ENCODE peak calls at places on chromosomes 2 and 18, in nine cellular contexts. T is H54, B is gastrocnemius medialis, P is HCT116, E is stomach, S is H1, W is uterus, Z is body of pancreas, O is right lobe of liver. Y is an unnamed sample.

GRCh38 chr2:162327134-162327769 is 8.8 kb upstream of the IFIH1 start:
- DNase-seq in T (no peak), B (no peak), P (no peak), E (no peak), S (peak), W (no peak), Z (no peak), O (no peak), Y (peak)

GRCh38 chr18:60372598-60372997 is at the start of gene MC4R:
- DNase-seq in T (peak), B (no peak), P (peak), E (no peak), S (no peak), W (no peak), Z (no peak), O (no peak), Y (no peak)

GRCh38 chr18:3603460-3604259 is 153.7 kb downstream of the TGIF1 start:
- DNase-seq in T (no peak), B (peak), P (peak), E (peak), S (no peak), W (no peak), Z (peak), O (no peak), Y (peak)

GRCh38 chr2:63614448-63614968 is 25.7 kb downstream of the MDH1 start:
- DNase-seq in T (peak), B (no peak), P (peak), E (no peak), S (no peak), W (no peak), Z (no peak), O (no peak), Y (no peak)

GRCh38 chr2:110106642-110107041 is 9.0 kb downstream of the MALL start:
- DNase-seq in T (no peak), B (no peak), P (peak), E (peak), S (no peak), W (no peak), Z (no peak), O (no peak), Y (no peak)

GRCh38 chr18:9790261-9790660 is 82.2 kb downstream of the RAB31 start:
- DNase-seq in T (no peak), B (no peak), P (no peak), E (no peak), S (no peak), W (no peak), Z (no peak), O (no peak), Y (no peak)

GRCh38 chr2:58913082-58913726 is 672.1 kb upstream of the FANCL start:
- DNase-seq in T (no peak), B (no peak), P (no peak), E (no peak), S (no peak), W (no peak), Z (no peak), O (no peak), Y (no peak)

GRCh38 chr2:128738446-128739110 is 419.9 kb upstream of the HS6ST1 start:
- DNase-seq in T (no peak), B (no peak), P (no peak), E (no peak), S (no peak), W (no peak), Z (no peak), O (no peak), Y (no peak)

GRCh38 chr2:110812726-110813645 is 80.6 kb downstream of the ACOXL start:
- DNase-seq in T (no peak), B (peak), P (no peak), E (no peak), S (no peak), W (no peak), Z (no peak), O (no peak), Y (no peak)

GRCh38 chr2:26144953-26145680 is 27.8 kb upstream of the GAREM2 start:
- DNase-seq in T (peak), B (peak), P (peak), E (peak), S (peak), W (peak), Z (peak), O (no peak), Y (peak)

GRCh38 chr2:106167067-106167466 is 27.0 kb downstream of the UXS1 start:
- DNase-seq in T (no peak), B (no peak), P (no peak), E (no peak), S (no peak), W (no peak), Z (no peak), O (no peak), Y (no peak)

GRCh38 chr2:48332286-48332685 is 197.7 kb upstream of the STON1 start:
- DNase-seq in T (no peak), B (no peak), P (no peak), E (no peak), S (no peak), W (no peak), Z (peak), O (no peak), Y (peak)

GRCh38 chr18:12990128-12990485 is 1.1 kb upstream of the CEP192 start:
- DNase-seq in T (no peak), B (no peak), P (no peak), E (no peak), S (no peak), W (no peak), Z (no peak), O (no peak), Y (no peak)

GRCh38 chr2:20403693-20404381 is 43.0 kb upstream of the RHOB start:
- DNase-seq in T (no peak), B (no peak), P (no peak), E (no peak), S (no peak), W (no peak), Z (no peak), O (no peak), Y (no peak)

GRCh38 chr2:210586381-210586780 is 30.0 kb downstream of the CPS1 start:
- DNase-seq in T (no peak), B (no peak), P (no peak), E (no peak), S (no peak), W (no peak), Z (no peak), O (no peak), Y (no peak)

GRCh38 chr2:185787530-185788145 is 49.0 kb downstream of the FSIP2 start:
- DNase-seq in T (no peak), B (no peak), P (no peak), E (no peak), S (no peak), W (no peak), Z (no peak), O (no peak), Y (no peak)

GRCh38 chr2:174568425-174568824 is 29.2 kb downstream of the WIPF1 start:
- DNase-seq in T (no peak), B (no peak), P (no peak), E (no peak), S (no peak), W (no peak), Z (no peak), O (no peak), Y (no peak)

GRCh38 chr2:68190991-68191731 is 33.5 kb downstream of the PNO1 start:
- DNase-seq in T (no peak), B (no peak), P (peak), E (no peak), S (no peak), W (no peak), Z (no peak), O (no peak), Y (peak)

GRCh38 chr18:10409041-10409440 is 45.4 kb upstream of the APCDD1 start:
- DNase-seq in T (no peak), B (no peak), P (no peak), E (no peak), S (no peak), W (no peak), Z (no peak), O (no peak), Y (no peak)

GRCh38 chr2:104164721-104165252 is 689.1 kb upstream of the POU3F3 start:
- DNase-seq in T (no peak), B (no peak), P (no peak), E (no peak), S (no peak), W (no peak), Z (no peak), O (no peak), Y (no peak)

GRCh38 chr2:235856820-235857185 is 311.4 kb downstream of the GBX2 start:
- DNase-seq in T (no peak), B (no peak), P (no peak), E (no peak), S (no peak), W (no peak), Z (no peak), O (no peak), Y (no peak)

GRCh38 chr2:177242136-177242987 is 22.2 kb downstream of the NFE2L2 start:
- DNase-seq in T (peak), B (no peak), P (peak), E (no peak), S (no peak), W (no peak), Z (peak), O (no peak), Y (no peak)

GRCh38 chr18:79576686-79577351 is 102.8 kb upstream of the CTDP1 start:
- DNase-seq in T (no peak), B (no peak), P (no peak), E (peak), S (peak), W (peak), Z (peak), O (peak), Y (no peak)

GRCh38 chr2:46337208-46337994 is 40.2 kb downstream of the EPAS1 start:
- DNase-seq in T (no peak), B (no peak), P (no peak), E (no peak), S (no peak), W (no peak), Z (peak), O (no peak), Y (no peak)

GRCh38 chr18:74493689-74494088 is 2.5 kb upstream of the CNDP2 start:
- DNase-seq in T (no peak), B (no peak), P (peak), E (peak), S (peak), W (no peak), Z (peak), O (no peak), Y (peak)

GRCh38 chr18:58176915-58177717 is 133.1 kb downstream of the NEDD4L start:
- DNase-seq in T (peak), B (no peak), P (no peak), E (no peak), S (peak), W (no peak), Z (peak), O (no peak), Y (no peak)

GRCh38 chr2:9703701-9704221 is 73.0 kb upstream of the YWHAQ start:
- DNase-seq in T (peak), B (no peak), P (peak), E (peak), S (no peak), W (no peak), Z (peak), O (no peak), Y (no peak)

GRCh38 chr2:66443977-66444855 is 9.3 kb downstream of the MEIS1 start:
- DNase-seq in T (no peak), B (no peak), P (no peak), E (no peak), S (peak), W (peak), Z (peak), O (no peak), Y (no peak)

GRCh38 chr18:7202119-7202680 is 28.7 kb upstream of the LRRC30 start:
- DNase-seq in T (no peak), B (no peak), P (no peak), E (no peak), S (no peak), W (no peak), Z (no peak), O (no peak), Y (no peak)

DNA sequence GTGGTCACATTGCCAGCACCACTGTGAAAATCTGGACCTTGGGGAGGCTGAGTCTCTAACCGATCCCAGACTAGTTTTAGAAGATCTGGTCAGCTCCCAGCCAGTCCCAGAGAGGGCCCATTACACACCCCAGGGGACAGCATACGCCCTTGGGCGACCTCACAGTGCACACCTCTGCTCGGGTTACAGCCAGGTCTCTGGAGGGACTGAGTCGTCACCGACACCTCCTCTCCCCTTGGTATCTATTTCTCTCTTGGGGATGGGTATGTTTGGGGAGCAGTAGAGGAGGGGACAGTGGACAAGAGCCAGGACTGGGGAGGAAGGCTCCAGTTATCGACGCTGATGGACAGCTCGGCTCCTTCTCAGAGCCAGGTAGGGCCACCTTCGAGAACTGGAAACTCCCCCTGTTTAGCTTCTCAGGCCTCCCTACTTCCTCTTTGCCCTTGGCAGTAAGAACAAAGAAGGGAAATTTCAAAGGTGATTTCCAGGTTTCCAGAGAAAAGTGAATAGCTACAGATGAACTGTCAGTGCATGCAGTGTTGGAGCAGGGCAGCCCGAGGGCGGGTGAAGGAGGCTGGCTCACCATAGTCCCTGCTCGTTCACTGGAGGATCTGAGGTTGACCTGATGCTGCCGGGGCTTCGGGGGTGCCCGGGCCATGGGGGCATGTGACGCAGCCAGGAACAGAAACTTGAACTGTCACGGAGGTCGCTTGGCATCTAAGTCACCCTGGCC is 4.4 kb upstream of the SEMA4C start:
- DNase-seq in T (no peak), B (no peak), P (no peak), E (no peak), S (no peak), W (no peak), Z (no peak), O (no peak), Y (no peak)
- TF ChIP-seq POLR2A in T (no peak), B (no peak), P (no peak), E (no peak), S (no peak), W (no peak), Z (peak), O (no peak), Y (no peak)

GRCh38 chr2:108382196-108382595 is 4.4 kb downstream of the SULT1C4 start:
- DNase-seq in T (no peak), B (no peak), P (no peak), E (no peak), S (no peak), W (no peak), Z (no peak), O (no peak), Y (no peak)
- TF ChIP-seq POLR2A in T (no peak), B (no peak), P (no peak), E (no peak), S (no peak), W (no peak), Z (no peak), O (no peak), Y (no peak)

DNA sequence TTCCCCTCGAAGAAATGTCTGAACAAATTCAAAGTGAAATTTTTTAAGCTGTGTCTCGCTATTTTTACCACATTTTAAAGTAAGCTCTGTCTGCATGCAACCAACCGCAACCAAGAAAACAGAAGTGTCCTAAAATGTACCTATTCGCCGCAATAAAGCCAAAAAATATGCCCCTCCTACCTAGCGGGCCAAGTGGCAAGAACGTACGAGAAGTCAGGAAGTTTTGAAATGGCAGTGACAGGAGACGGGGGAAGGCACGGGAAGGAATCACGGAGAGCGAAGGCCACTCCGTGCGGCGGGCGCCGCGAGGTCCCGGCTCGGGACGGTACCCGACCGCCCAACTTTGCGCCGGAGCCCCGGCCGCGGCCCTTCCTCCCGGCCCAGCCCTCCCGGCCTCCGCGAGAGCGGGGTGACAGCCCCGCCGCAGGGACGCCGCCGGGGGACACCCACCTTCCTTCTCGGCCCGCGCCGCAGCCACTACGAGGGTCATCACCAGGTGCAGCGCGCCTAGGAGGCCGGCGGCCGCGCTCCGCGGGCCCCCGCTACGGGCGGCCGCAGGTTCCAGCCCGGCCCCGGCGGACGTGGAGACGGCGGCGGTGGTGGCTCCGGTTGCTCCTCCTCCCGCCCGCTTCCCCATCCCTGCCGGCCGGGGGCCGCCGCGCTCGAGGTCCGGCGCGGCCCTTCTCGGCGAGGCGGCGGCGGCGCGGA is 568 bp downstream of the TMEM131 start:
- DNase-seq in T (peak), B (peak), P (no peak), E (peak), S (peak), W (peak), Z (peak), O (peak), Y (peak)
- TF ChIP-seq POLR2A in T (peak), B (peak), P (no peak), E (no peak), S (no peak), W (no peak), Z (no peak), O (no peak), Y (no peak)

DNA sequence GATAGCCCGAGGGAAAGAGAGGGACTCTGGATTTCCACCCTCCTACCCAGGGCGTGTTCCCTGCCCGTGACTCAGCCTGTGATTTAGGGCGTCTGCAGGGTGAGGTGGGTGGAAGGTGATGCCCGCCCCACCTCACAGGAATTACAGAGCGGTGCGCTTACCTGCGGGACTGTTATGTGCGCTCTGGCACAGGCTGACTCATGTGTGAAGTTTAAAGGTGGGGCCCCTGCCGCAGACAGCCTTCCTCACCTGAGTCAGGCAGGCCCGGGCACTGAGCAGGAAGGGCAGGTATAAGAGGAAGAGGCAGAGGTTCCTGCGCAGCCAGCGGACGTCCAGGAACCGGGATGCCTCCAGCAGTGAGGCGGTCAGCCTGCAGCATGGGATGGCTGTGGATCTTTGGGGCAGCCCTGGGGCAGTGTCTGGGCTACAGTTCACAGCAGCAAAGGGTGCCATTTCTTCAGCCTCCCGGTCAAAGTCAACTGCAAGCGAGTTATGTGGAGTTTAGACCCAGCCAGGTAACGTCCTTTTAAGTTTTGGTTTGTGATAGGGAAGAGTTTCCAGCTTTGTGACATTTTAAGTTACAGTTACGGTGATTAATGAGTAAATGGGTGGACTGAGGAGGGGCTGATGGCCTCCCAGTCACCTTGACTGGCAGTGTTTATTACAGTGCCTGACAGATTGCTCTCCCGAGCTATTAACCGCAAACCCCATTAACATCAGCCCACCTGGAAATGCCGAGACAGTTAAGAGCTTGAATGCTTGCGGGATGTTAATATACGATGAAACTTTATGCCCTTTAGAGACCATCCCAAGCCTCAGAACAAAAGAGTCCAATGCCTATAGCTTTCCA is 141.6 kb upstream of the TTC39C start:
- DNase-seq in T (no peak), B (no peak), P (peak), E (peak), S (no peak), W (no peak), Z (peak), O (no peak), Y (no peak)
- TF ChIP-seq POLR2A in T (no peak), B (no peak), P (no peak), E (no peak), S (no peak), W (no peak), Z (peak), O (no peak), Y (no peak)

GRCh38 chr2:69578201-69578555 is 65.4 kb downstream of the AAK1 start:
- DNase-seq in T (no peak), B (peak), P (no peak), E (no peak), S (no peak), W (no peak), Z (no peak), O (no peak), Y (no peak)

GRCh38 chr2:69576895-69577294 is 66.6 kb downstream of the AAK1 start:
- DNase-seq in T (no peak), B (peak), P (no peak), E (no peak), S (no peak), W (no peak), Z (no peak), O (no peak), Y (no peak)

GRCh38 chr2:69579561-69579960 is 64.0 kb downstream of the AAK1 start:
- DNase-seq in T (no peak), B (no peak), P (no peak), E (no peak), S (no peak), W (no peak), Z (no peak), O (no peak), Y (no peak)

GRCh38 chr2:69575926-69576325 is 67.6 kb downstream of the AAK1 start:
- DNase-seq in T (no peak), B (no peak), P (no peak), E (no peak), S (no peak), W (no peak), Z (no peak), O (no peak), Y (no peak)

GRCh38 chr2:69577467-69578200 is 65.9 kb downstream of the AAK1 start:
- DNase-seq in T (no peak), B (peak), P (no peak), E (no peak), S (no peak), W (no peak), Z (no peak), O (no peak), Y (no peak)
- TF ChIP-seq POLR2A in T (no peak), B (no peak), P (no peak), E (no peak), S (no peak), W (no peak), Z (no peak), O (no peak), Y (no peak)